ENCODE peak calls at places on chromosomes 6 and 20, in six cellular contexts. F is HepG2, N is HCT116, A is GM12878, V is SK-N-SH, C is H1. R is an unnamed sample.

GRCh38 chr20:42024653-42025052 is 406.5 kb upstream of the CHD6 start:
- DNase-seq in A (no peak), F (no peak), C (peak), N (no peak), V (no peak), R (peak)

GRCh38 chr20:55961351-55962320 is 43.7 kb downstream of the CBLN4 start:
- DNase-seq in F (no peak), V (no peak), A (no peak), N (no peak), C (no peak), R (no peak)

GRCh38 chr20:11686900-11687543 is 230.7 kb upstream of the BTBD3 start:
- DNase-seq in N (no peak), F (no peak), C (no peak), A (no peak), V (no peak), R (no peak)

GRCh38 chr6:169084067-169084466 is 169.6 kb downstream of the THBS2 start:
- DNase-seq in A (no peak), N (no peak), F (no peak), C (no peak), V (no peak), R (no peak)

GRCh38 chr6:19413323-19413722 is 423.8 kb upstream of the ID4 start:
- DNase-seq in C (no peak), V (no peak), A (no peak), F (no peak), N (peak), R (no peak)

GRCh38 chr6:131784561-131784960 is 23.3 kb upstream of the ENPP1 start:
- DNase-seq in A (no peak), C (no peak), V (no peak), N (no peak), F (no peak), R (no peak)

GRCh38 chr6:89351632-89352328 is 742 bp downstream of the UBE2J1 start:
- DNase-seq in V (peak), F (no peak), N (no peak), A (no peak), C (no peak), R (no peak)

GRCh38 chr6:68049562-68049961 is 585.5 kb upstream of the ADGRB3 start:
- DNase-seq in C (no peak), A (no peak), N (no peak), F (no peak), V (no peak), R (no peak)

GRCh38 chr20:18496740-18497592 is at the start of gene RBBP9:
- DNase-seq in C (peak), F (peak), N (peak), V (peak), A (peak), R (peak)

GRCh38 chr20:63202811-63203526 is 13.0 kb downstream of the YTHDF1 start:
- DNase-seq in N (no peak), A (no peak), C (no peak), F (no peak), V (no peak), R (no peak)

GRCh38 chr6:47080083-47080596 is 38.0 kb upstream of the ADGRF1 start:
- DNase-seq in A (no peak), F (no peak), N (no peak), V (no peak), C (no peak), R (no peak)

GRCh38 chr6:26183581-26184408 is 96.6 kb downstream of the HFE start:
- DNase-seq in V (peak), A (peak), F (no peak), C (no peak), N (no peak), R (no peak)

GRCh38 chr6:121780325-121781313 is 345.2 kb downstream of the GJA1 start:
- DNase-seq in V (no peak), A (no peak), N (peak), C (no peak), F (no peak), R (no peak)

GRCh38 chr20:50575869-50576720 is 65.9 kb downstream of the PTPN1 start:
- DNase-seq in A (no peak), N (peak), C (no peak), F (peak), V (peak), R (peak)

GRCh38 chr6:27547157-27548075 is 74.5 kb upstream of the ZNF184 start:
- DNase-seq in A (peak), F (peak), C (no peak), N (peak), V (peak), R (peak)

GRCh38 chr20:25508083-25508770 is 77.1 kb downstream of the NINL start:
- DNase-seq in V (no peak), N (no peak), F (peak), A (no peak), C (no peak), R (no peak)

GRCh38 chr6:111087871-111088667 is 766 bp downstream of the SLC16A10 start:
- DNase-seq in A (no peak), V (peak), N (peak), F (peak), C (no peak), R (no peak)

GRCh38 chr6:95670011-95670463 is 92.7 kb downstream of the MANEA start:
- DNase-seq in C (no peak), V (no peak), A (no peak), F (no peak), N (no peak), R (no peak)

GRCh38 chr6:158057213-158057987 is 75.7 kb downstream of the SYNJ2 start:
- DNase-seq in N (peak), C (no peak), V (no peak), F (no peak), A (no peak), R (no peak)

GRCh38 chr6:26602262-26602661 is 5.5 kb downstream of the ABT1 start:
- DNase-seq in A (no peak), N (no peak), V (no peak), C (no peak), F (no peak), R (no peak)

DNA sequence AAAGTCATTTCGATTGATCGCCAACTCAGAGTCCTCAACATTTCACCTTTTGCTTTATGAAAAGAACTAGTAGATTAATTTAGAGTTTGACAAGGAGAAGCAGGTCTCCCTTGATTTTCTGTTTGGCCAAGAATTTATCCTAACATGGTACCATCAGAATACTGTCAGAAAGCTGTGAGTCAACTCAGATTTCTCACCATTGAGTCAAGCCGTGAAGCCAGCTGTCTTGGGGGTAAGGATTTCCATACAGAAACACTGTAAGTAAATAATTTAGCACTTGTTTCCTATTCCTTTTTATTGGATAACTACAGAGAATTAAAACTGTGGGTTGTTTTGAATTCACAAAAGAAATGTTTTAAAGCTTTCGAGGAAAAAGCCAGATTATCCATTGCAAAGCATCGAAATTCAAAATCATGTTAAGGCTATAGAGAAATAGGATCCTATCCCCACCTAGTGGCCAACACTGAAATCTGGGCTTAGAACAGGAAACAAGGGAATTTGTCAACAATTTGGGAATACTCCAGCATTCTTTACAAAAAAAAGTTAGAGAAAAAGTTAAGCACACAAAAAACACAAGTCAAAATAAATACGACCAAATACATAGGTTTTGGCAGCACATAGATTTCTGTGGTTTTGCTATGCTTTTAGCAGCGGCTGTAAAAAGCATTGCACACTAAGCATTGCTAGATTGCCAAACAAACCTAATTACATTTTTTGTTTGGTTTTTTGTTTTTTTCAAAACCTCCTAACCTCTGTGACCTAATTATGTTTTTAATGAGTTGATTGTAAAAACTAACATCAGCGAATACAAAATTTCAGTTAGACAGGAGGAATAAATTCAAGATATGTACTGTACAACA is 44.2 kb downstream of the COL11A2 start:
- DNase-seq in F (peak), N (peak), V (peak), A (no peak), C (no peak), R (peak)
- TF ChIP-seq JUND in F (no peak), N (no peak), V (no peak), A (no peak), C (no peak), R (no peak)

DNA sequence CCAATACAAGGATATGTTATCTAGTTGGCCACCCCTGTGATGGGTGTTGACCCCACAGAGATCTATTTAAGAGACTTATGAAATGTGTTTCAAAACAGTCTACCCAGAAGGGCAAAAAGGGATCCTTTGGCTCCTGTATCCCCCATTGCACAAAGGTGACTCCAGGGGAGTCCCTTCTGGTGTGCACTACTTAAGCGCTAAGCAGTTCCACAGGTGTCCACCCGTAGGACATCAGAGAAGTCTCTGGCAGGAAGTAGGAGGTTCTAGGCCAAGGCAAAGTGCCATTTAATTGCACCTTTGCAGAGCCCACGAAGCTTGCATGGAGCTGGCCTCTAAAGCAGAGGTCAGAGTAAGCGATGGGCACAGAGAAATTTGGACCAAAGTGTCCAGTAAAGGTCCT is 147.7 kb downstream of the MRPL14 start:
- DNase-seq in V (no peak), N (no peak), F (no peak), A (no peak), C (no peak), R (no peak)
- TF ChIP-seq JUND in V (no peak), N (no peak), F (no peak), A (no peak), C (no peak), R (no peak)

GRCh38 chr6:105596284-105596755 is 193.4 kb upstream of the PREP start:
- DNase-seq in V (no peak), F (no peak), N (no peak), A (no peak), C (no peak), R (peak)
- TF ChIP-seq JUND in V (peak), F (no peak), N (peak), A (no peak), C (no peak), R (peak)

GRCh38 chr6:56222509-56222908 is 24.9 kb downstream of the COL21A1 start:
- DNase-seq in A (no peak), N (no peak), C (no peak), V (no peak), F (no peak), R (no peak)
- TF ChIP-seq JUND in A (no peak), N (no peak), C (no peak), V (peak), F (no peak), R (no peak)

GRCh38 chr6:16305246-16305725 is 66.9 kb downstream of the GMPR start:
- DNase-seq in V (no peak), C (no peak), F (peak), N (no peak), A (peak), R (no peak)
- TF ChIP-seq JUND in V (no peak), C (no peak), F (no peak), N (no peak), A (peak), R (no peak)

DNA sequence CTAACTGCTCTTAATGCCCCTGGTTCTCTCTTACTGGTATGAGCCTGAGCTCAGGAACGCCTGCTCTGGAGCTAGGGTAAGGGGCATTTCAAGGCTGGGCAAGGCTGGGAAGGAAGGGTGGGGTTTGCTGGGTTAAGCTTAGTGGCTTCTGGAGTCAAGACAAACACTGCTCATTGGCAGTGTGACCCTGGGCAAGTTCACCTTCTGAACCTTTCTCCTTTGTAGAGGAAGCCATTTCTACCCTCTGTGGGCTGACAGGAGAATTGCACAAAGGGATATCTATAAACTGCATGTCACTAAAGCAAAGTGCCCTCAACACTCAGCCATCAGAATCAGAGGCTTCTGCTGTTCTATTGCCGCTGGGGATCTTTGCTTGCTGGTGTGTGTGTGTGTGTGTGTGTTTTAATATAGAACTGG is 20.3 kb upstream of the LRRN4 start:
- DNase-seq in V (peak), N (no peak), C (no peak), A (no peak), F (peak), R (peak)
- TF ChIP-seq JUND in V (no peak), N (no peak), C (no peak), A (no peak), F (no peak), R (no peak)

GRCh38 chr6:53203483-53203882 is 54.8 kb upstream of the GCM1 start:
- DNase-seq in C (no peak), A (no peak), F (no peak), N (no peak), V (no peak), R (no peak)
- TF ChIP-seq JUND in C (no peak), A (no peak), F (no peak), N (no peak), V (no peak), R (no peak)

GRCh38 chr6:33761922-33762629 is 15.4 kb upstream of the IP6K3 start:
- DNase-seq in A (no peak), F (peak), C (no peak), V (peak), N (no peak), R (peak)
- TF ChIP-seq JUND in A (no peak), F (peak), C (no peak), V (no peak), N (no peak), R (no peak)

R was measured in T47D.